ENCODE peak calls at places on chromosomes 6 and 20, in eight cellular contexts. U is hepatocyte, Q is fibroblast of the aortic adventitia, E is body of pancreas, L is psoas muscle, P is upper lobe of right lung, S is Panc1, Z is ascending aorta. C is an unnamed sample.

GRCh38 chr20:17077030-17077429 is 149.8 kb upstream of the PCSK2 start:
- DNase-seq in S (no peak), E (no peak), Z (no peak), P (no peak), U (no peak), L (no peak), Q (no peak), C (no peak)

GRCh38 chr6:156752666-156753301 is 24.4 kb upstream of the ARID1B start:
- DNase-seq in U (no peak), P (no peak), Z (no peak), S (peak; percentile 20), E (peak; percentile 74), Q (no peak), L (no peak), C (no peak)

GRCh38 chr6:89574860-89575561 is 63.5 kb downstream of the LYRM2 start:
- DNase-seq in Q (no peak), L (no peak), P (no peak), Z (no peak), S (no peak), E (no peak), U (peak; percentile 26), C (no peak)

GRCh38 chr6:143325379-143326140 is 124.9 kb downstream of the ADAT2 start:
- DNase-seq in L (no peak), Z (no peak), E (no peak), S (no peak), Q (peak; percentile 40), P (no peak), U (no peak), C (no peak)

GRCh38 chr6:170253910-170254269 is 37.0 kb downstream of the DLL1 start:
- DNase-seq in E (no peak), L (no peak), P (no peak), U (no peak), Z (no peak), Q (no peak), S (no peak), C (no peak)

GRCh38 chr6:102736941-102737368 is 1343.4 kb downstream of the GRIK2 start:
- DNase-seq in E (no peak), P (no peak), Q (no peak), L (no peak), U (no peak), Z (no peak), S (no peak), C (no peak)

GRCh38 chr20:23050847-23051627 is 1.6 kb upstream of the THBD start:
- DNase-seq in P (peak; percentile 91), L (peak; percentile 91), E (peak; percentile 40), Q (peak; percentile 89), Z (peak; percentile 95), U (peak; percentile 93), S (no peak), C (peak; percentile 77)

GRCh38 chr6:36320475-36320874 is 16.2 kb downstream of the BNIP5 start:
- DNase-seq in P (no peak), Q (no peak), E (no peak), S (no peak), Z (no peak), L (no peak), U (peak; percentile 76), C (peak; percentile 6)

GRCh38 chr20:51420111-51420510 is 122.4 kb downstream of the NFATC2 start:
- DNase-seq in Q (no peak), U (no peak), E (no peak), L (no peak), Z (no peak), S (no peak), P (no peak), C (no peak)

GRCh38 chr6:116531675-116532570 is 13.6 kb downstream of the TRAPPC3L start:
- DNase-seq in Q (peak; percentile 87), P (no peak), Z (peak; percentile 81), E (peak; percentile 43), S (peak; percentile 52), L (no peak), U (peak; percentile 78), C (peak; percentile 65)

GRCh38 chr20:19658137-19658536 is 99.9 kb upstream of the RIN2 start:
- DNase-seq in Q (no peak), Z (no peak), P (peak; percentile 64), U (no peak), S (no peak), L (peak; percentile 58), E (no peak), C (no peak)

GRCh38 chr6:14089224-14089623 is 28.3 kb upstream of the CD83 start:
- DNase-seq in E (no peak), P (no peak), S (no peak), Z (no peak), U (no peak), Q (no peak), L (no peak), C (no peak)

GRCh38 chr6:150263765-150264415 is 104.9 kb upstream of the IYD start:
- DNase-seq in E (no peak), U (no peak), Q (no peak), S (no peak), P (no peak), L (no peak), Z (no peak), C (no peak)

DNA sequence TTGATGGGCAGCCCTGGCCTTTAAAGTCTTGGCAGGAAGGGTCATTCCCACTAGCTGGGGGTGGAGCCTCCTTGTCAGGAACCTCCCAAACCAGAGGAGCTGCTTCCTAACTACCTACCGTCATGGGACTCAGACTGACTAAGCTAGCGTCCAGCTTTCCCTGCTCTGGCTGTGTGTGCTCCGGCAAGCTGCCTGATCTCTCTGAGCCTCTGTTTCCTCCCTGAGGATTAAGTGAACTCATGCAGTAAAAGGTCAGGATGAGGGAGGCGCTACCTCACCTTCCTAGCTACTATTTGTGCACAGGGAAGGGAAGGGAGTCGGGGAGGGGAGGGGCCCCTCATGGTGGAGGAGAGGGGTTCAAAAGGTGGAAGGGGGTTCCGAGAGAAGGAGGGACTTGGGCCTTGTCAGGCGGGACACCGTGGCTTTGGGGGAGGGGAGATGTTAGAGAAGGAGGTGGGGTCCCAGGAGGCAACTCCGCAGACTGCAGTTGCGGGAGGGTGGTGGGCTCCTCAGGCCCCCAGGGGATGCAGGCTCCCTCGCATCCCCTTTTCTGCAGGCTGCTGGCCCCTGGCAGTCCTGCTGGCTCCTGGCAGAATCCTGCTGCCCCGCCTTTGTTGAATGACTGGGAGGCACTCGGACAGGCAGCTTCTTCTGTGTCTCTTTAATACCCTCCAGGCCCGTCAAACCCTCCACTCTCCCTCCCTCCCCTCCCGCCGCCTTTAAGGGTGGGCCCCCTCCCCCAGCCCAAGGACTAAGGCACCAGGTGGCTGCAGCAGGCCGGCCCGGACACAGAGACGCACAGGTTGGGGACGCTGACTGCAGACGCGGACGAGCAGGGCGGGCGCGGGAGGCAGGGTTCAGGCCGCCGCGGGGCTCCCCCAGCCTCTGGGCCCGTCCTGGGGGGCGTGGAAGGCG is 9.6 kb downstream of the DUSP15 start:
- DNase-seq in E (peak; percentile 58), L (peak; percentile 20), Z (peak; percentile 63), U (peak; percentile 63), S (no peak), Q (peak; percentile 48), P (no peak), C (no peak)
- H3K4me3 ChIP-seq in E (peak overlapping the region; percentile 32), L (peak overlapping the region; percentile 63), Z (peak overlapping the region; percentile 69), U (peak overlapping the region; percentile 85), S (peak overlapping the region; percentile 49), Q (peak overlapping the region; percentile 50), P (peak overlapping the region; percentile 56), C (peak overlapping the region; percentile 57)

GRCh38 chr6:27128796-27129094 is 118.8 kb upstream of the PRSS16 start:
- DNase-seq in Q (no peak), L (no peak), E (no peak), U (no peak), S (no peak), Z (no peak), P (no peak), C (no peak)
- H3K4me3 ChIP-seq in Q (no peak overlapping the region), L (no peak overlapping the region), E (no peak overlapping the region), U (no peak overlapping the region), S (no peak overlapping the region), Z (no peak overlapping the region), P (no peak overlapping the region), C (no peak overlapping the region)

DNA sequence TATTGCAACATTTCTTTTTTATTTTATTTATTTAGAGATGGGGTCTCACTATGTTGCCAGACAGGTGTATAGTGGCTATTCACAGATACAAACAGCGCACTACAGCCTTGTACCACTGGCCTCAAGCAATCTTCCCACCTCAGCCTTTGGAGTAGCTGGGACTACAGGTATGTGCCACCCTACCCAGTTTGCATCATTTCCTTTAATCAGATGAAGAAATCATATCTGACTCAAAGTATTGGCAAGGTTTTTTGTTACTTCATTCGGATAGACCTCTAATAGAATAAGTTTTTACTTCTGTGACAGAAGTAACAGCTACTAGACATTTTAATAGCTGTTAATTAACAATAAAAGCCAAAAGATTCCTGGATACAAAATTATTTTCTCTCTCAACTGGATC is 153.8 kb downstream of the CDK19 start:
- DNase-seq in L (no peak), E (no peak), Q (no peak), S (no peak), Z (no peak), U (no peak), P (no peak), C (no peak)
- H3K4me3 ChIP-seq in L (no peak overlapping the region), E (no peak overlapping the region), Q (no peak overlapping the region), S (no peak overlapping the region), Z (no peak overlapping the region), U (no peak overlapping the region), P (no peak overlapping the region), C (no peak overlapping the region)

GRCh38 chr6:139030539-139030938 is 2.0 kb downstream of the ABRACL start:
- DNase-seq in U (no peak), S (no peak), P (no peak), E (no peak), Q (no peak), L (no peak), Z (no peak), C (no peak)
- H3K4me3 ChIP-seq in U (peak overlapping the region; percentile 94), S (no peak overlapping the region), P (peak overlapping the region; percentile 87), E (no peak overlapping the region), Q (no peak overlapping the region), L (peak overlapping the region; percentile 92), Z (peak overlapping the region; percentile 90), C (no peak overlapping the region)

DNA sequence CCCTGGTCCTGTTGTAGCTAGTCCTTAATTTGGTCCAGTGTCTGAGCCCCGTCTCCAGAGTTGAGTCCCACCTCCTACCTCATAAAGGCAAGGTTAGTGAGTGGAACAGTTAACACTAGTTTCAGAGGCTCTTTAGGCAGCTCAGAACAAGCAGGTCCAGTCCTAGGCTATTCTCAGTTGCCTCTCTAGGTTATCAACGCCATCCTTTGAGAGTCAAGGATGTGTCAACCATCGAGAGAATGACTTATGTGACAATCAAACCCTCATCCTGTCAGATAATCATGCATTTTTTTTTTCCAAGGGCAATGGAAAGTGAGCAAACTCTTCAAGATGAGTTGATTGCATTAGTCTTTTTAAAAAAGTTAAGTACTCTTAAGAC is 64.0 kb upstream of the TXNDC5 start:
- DNase-seq in U (no peak), S (no peak), E (no peak), L (no peak), Q (no peak), P (no peak), Z (no peak), C (no peak)
- H3K4me3 ChIP-seq in U (no peak overlapping the region), S (no peak overlapping the region), E (no peak overlapping the region), L (peak overlapping the region; percentile 28), Q (no peak overlapping the region), P (no peak overlapping the region), Z (peak overlapping the region; percentile 49), C (peak overlapping the region; percentile 9)

GRCh38 chr20:62475819-62476073 is at the start of gene GATA5:
- DNase-seq in L (no peak), Q (no peak), P (no peak), E (no peak), Z (no peak), U (peak; percentile 85), S (no peak), C (no peak)
- H3K4me3 ChIP-seq in L (peak within 1 kb of the TSS; percentile 51), Q (no peak within 1 kb of the TSS), P (peak within 1 kb of the TSS; percentile 46), E (no peak within 1 kb of the TSS), Z (peak within 1 kb of the TSS; percentile 52), U (peak within 1 kb of the TSS; percentile 85), S (peak within 1 kb of the TSS; percentile 57), C (peak within 1 kb of the TSS; percentile 50)

C was measured in A549.